ENCODE peak calls at places on chromosome 2, in six cellular contexts. E, P, S, Y, V and C are unnamed samples.

GRCh38 chr2:100407108-100407507 is 10.4 kb downstream of the CHST10 start:
- DNase-seq in E (no peak), P (no peak), S (no peak), Y (no peak), V (no peak), C (no peak)

GRCh38 chr2:38187416-38188127 is 111.6 kb upstream of the CYP1B1 start:
- DNase-seq in E (no peak), P (peak), S (peak), Y (no peak), V (no peak), C (peak)

GRCh38 chr2:28080911-28081310 is 190.4 kb downstream of the BABAM2 start:
- DNase-seq in E (no peak), P (no peak), S (no peak), Y (no peak), V (no peak), C (no peak)

GRCh38 chr2:48695991-48696390 is 59.5 kb downstream of the LHCGR start:
- DNase-seq in E (no peak), P (no peak), S (no peak), Y (no peak), V (no peak), C (no peak)

GRCh38 chr2:148719941-148720436 is 75.4 kb downstream of the EPC2 start:
- DNase-seq in E (no peak), P (no peak), S (no peak), Y (no peak), V (peak), C (no peak)

GRCh38 chr2:152585830-152586484 is 131.3 kb downstream of the PRPF40A start:
- DNase-seq in E (peak), P (no peak), S (no peak), Y (no peak), V (no peak), C (no peak)

GRCh38 chr2:66521459-66521858 is 86.5 kb downstream of the MEIS1 start:
- DNase-seq in E (no peak), P (no peak), S (peak), Y (no peak), V (no peak), C (no peak)

GRCh38 chr2:1755436-1756191 is 11.3 kb upstream of the PXDN start:
- DNase-seq in E (no peak), P (no peak), S (no peak), Y (no peak), V (no peak), C (no peak)

GRCh38 chr2:109005686-109006204 is 16.7 kb upstream of the EDAR start:
- DNase-seq in E (no peak), P (no peak), S (no peak), Y (no peak), V (no peak), C (peak)

GRCh38 chr2:132849118-132849517 is 179.1 kb upstream of the LYPD1 start:
- DNase-seq in E (no peak), P (no peak), S (no peak), Y (no peak), V (no peak), C (no peak)

GRCh38 chr2:241268716-241269445 is 46.6 kb downstream of the HDLBP start:
- DNase-seq in E (no peak), P (peak), S (no peak), Y (no peak), V (peak), C (no peak)

GRCh38 chr2:215022418-215022817 is 116.0 kb downstream of the ABCA12 start:
- DNase-seq in E (no peak), P (no peak), S (no peak), Y (no peak), V (no peak), C (no peak)

GRCh38 chr2:15668611-15669305 is 77.1 kb downstream of the DDX1 start:
- DNase-seq in E (no peak), P (no peak), S (no peak), Y (no peak), V (peak), C (no peak)

GRCh38 chr2:230664128-230664527 is 48.5 kb upstream of the CAB39 start:
- DNase-seq in E (no peak), P (peak), S (no peak), Y (no peak), V (no peak), C (no peak)

GRCh38 chr2:230498506-230499107 is 82.6 kb downstream of the SP100 start:
- DNase-seq in E (no peak), P (no peak), S (no peak), Y (no peak), V (no peak), C (no peak)

GRCh38 chr2:240451108-240451611 is 15.7 kb downstream of the GPC1 start:
- DNase-seq in E (no peak), P (no peak), S (no peak), Y (no peak), V (no peak), C (no peak)

GRCh38 chr2:191421950-191422349 is 176.7 kb downstream of the MYO1B start:
- DNase-seq in E (no peak), P (no peak), S (no peak), Y (no peak), V (no peak), C (no peak)

GRCh38 chr2:7773362-7773973 is 856.3 kb downstream of the RNF144A start:
- DNase-seq in E (no peak), P (no peak), S (no peak), Y (peak), V (no peak), C (no peak)

GRCh38 chr2:200356794-200357472 is 50.4 kb downstream of the SPATS2L start:
- DNase-seq in E (no peak), P (no peak), S (no peak), Y (no peak), V (peak), C (no peak)

GRCh38 chr2:231258696-231259095 is 60.3 kb downstream of the ARMC9 start:
- DNase-seq in E (no peak), P (no peak), S (no peak), Y (no peak), V (no peak), C (no peak)